ENCODE peak calls at places on chromosomes 2 and 18, in seven cellular contexts. I, X, M, S, L, Y and P are unnamed samples.

GRCh38 chr18:68791801-68792200 is 6.1 kb upstream of the CCDC102B start:
- DNase-seq in L (no peak), X (no peak), Y (no peak), S (no peak), M (no peak), I (no peak), P (no peak)

GRCh38 chr2:113041871-113042270 is 10.8 kb downstream of the IL36B start:
- DNase-seq in I (no peak), L (no peak), M (no peak), S (no peak), Y (no peak), X (no peak), P (no peak)

GRCh38 chr2:215529271-215529670 is 93.4 kb upstream of the FN1 start:
- DNase-seq in Y (no peak), L (no peak), S (no peak), X (no peak), M (no peak), I (no peak), P (no peak)

GRCh38 chr18:11955299-11956029 is 25.8 kb upstream of the IMPA2 start:
- DNase-seq in Y (peak; percentile 20), M (peak; percentile 80), I (no peak), X (no peak), S (peak; percentile 71), L (peak; percentile 80), P (no peak)

GRCh38 chr2:213868526-213868925 is 542.3 kb upstream of the VWC2L start:
- DNase-seq in L (no peak), S (no peak), X (no peak), Y (no peak), M (no peak), I (no peak), P (no peak)

GRCh38 chr2:217974389-217975005 is 28.3 kb downstream of the TNS1 start:
- DNase-seq in M (peak; percentile 22), X (no peak), L (peak; percentile 27), I (no peak), S (no peak), Y (no peak), P (no peak)

GRCh38 chr2:241776336-241777166 is at the start of gene GAL3ST2:
- DNase-seq in S (no peak), L (peak; percentile 42), I (no peak), Y (no peak), X (no peak), M (no peak), P (no peak)

GRCh38 chr2:112185131-112185530 is 46.9 kb downstream of the FBLN7 start:
- DNase-seq in S (no peak), L (no peak), X (no peak), Y (no peak), I (no peak), M (no peak), P (no peak)

GRCh38 chr2:127591221-127591923 is 54.6 kb upstream of the GPR17 start:
- DNase-seq in S (no peak), X (peak; percentile 68), Y (no peak), I (peak; percentile 8), L (peak; percentile 81), M (peak; percentile 67), P (peak; percentile 59)

GRCh38 chr2:163665817-163666216 is 70.0 kb downstream of the FIGN start:
- DNase-seq in S (no peak), Y (no peak), M (no peak), I (no peak), X (no peak), L (no peak), P (no peak)

GRCh38 chr2:59195851-59196250 is 954.7 kb upstream of the FANCL start:
- DNase-seq in S (no peak), M (no peak), Y (no peak), X (no peak), I (no peak), L (no peak), P (no peak)

GRCh38 chr2:46565364-46565763 is 86.0 kb downstream of the TMEM247 start:
- DNase-seq in M (no peak), L (no peak), X (no peak), Y (no peak), I (no peak), S (no peak), P (no peak)

GRCh38 chr2:9095690-9096089 is 92.2 kb upstream of the MBOAT2 start:
- DNase-seq in M (peak; percentile 72), I (no peak), Y (no peak), L (peak; percentile 77), X (no peak), S (no peak), P (no peak)

GRCh38 chr18:6056171-6056932 is 161.0 kb upstream of the TMEM200C start:
- DNase-seq in Y (peak; percentile 18), I (no peak), M (no peak), L (no peak), S (no peak), X (no peak), P (no peak)

GRCh38 chr2:201643216-201643651 is at the start of gene TMEM237:
- DNase-seq in S (no peak), L (peak; percentile 79), Y (no peak), I (no peak), X (no peak), M (no peak), P (peak; percentile 41)

GRCh38 chr2:183232161-183232865 is 108.1 kb downstream of the NUP35 start:
- DNase-seq in Y (no peak), L (no peak), M (no peak), X (no peak), I (no peak), S (no peak), P (no peak)

GRCh38 chr2:54042341-54042740 is 71.5 kb upstream of the PSME4 start:
- DNase-seq in I (no peak), Y (no peak), X (no peak), S (no peak), M (no peak), L (no peak), P (no peak)

GRCh38 chr2:164766217-164766616 is 75.4 kb downstream of the COBLL1 start:
- DNase-seq in M (no peak), I (no peak), Y (no peak), L (no peak), X (no peak), S (no peak), P (no peak)

GRCh38 chr18:12405066-12405465 is 2.7 kb upstream of the PRELID3A start:
- DNase-seq in L (peak; percentile 8), M (no peak), Y (no peak), S (no peak), X (no peak), I (no peak), P (no peak)

GRCh38 chr18:24514439-24514838 is 54.0 kb downstream of the HRH4 start:
- DNase-seq in S (no peak), I (peak; percentile 15), Y (no peak), X (peak; percentile 29), M (no peak), L (no peak), P (no peak)

GRCh38 chr2:144513388-144514100 is 6.4 kb downstream of the ZEB2 start:
- DNase-seq in M (no peak), L (no peak), S (no peak), X (no peak), I (no peak), Y (no peak), P (no peak)

GRCh38 chr18:73948497-73948896 is 199.1 kb downstream of the FBXO15 start:
- DNase-seq in I (no peak), L (no peak), S (no peak), M (no peak), Y (no peak), X (no peak), P (no peak)

GRCh38 chr18:13302611-13303267 is 84.2 kb downstream of the LDLRAD4 start:
- DNase-seq in M (no peak), I (no peak), S (no peak), Y (no peak), L (no peak), X (no peak), P (no peak)

GRCh38 chr18:9404565-9405060 is 70.0 kb downstream of the TWSG1 start:
- DNase-seq in X (no peak), Y (no peak), L (no peak), S (no peak), I (peak; percentile 39), M (peak; percentile 50), P (no peak)

GRCh38 chr2:170369894-170370293 is 191.9 kb downstream of the MYO3B start:
- DNase-seq in M (no peak), I (no peak), X (no peak), Y (no peak), S (no peak), L (no peak), P (no peak)
- TF ChIP-seq CTCF in M (no peak), I (no peak), X (no peak), Y (peak; percentile 9), S (no peak), L (peak; percentile 19), P (peak; percentile 54)

GRCh38 chr2:212147921-212148513 is 390.6 kb downstream of the ERBB4 start:
- DNase-seq in M (no peak), L (no peak), X (no peak), S (no peak), I (no peak), Y (no peak), P (no peak)
- TF ChIP-seq CTCF in M (peak; percentile 6), L (peak; percentile 39), X (no peak), S (peak; percentile 30), I (no peak), Y (peak; percentile 22), P (peak; percentile 62)

GRCh38 chr2:176830362-176830761 is 382.2 kb upstream of the HNRNPA3 start:
- DNase-seq in Y (no peak), I (no peak), M (no peak), S (no peak), X (no peak), L (no peak), P (no peak)
- TF ChIP-seq CTCF in Y (no peak), I (peak; percentile 31), M (no peak), S (no peak), X (peak; percentile 53), L (no peak), P (no peak)

GRCh38 chr2:64019083-64019974 is at the start of gene VPS54:
- DNase-seq in M (peak; percentile 52), X (no peak), Y (no peak), I (no peak), S (no peak), L (peak; percentile 86), P (peak; percentile 54)
- TF ChIP-seq CTCF in M (peak; percentile 33), X (no peak), Y (no peak), I (peak; percentile 9), S (no peak), L (no peak), P (no peak)

GRCh38 chr18:3664563-3665178 is 214.7 kb downstream of the TGIF1 start:
- DNase-seq in X (no peak), I (no peak), M (peak; percentile 48), L (no peak), S (no peak), Y (no peak), P (no peak)
- TF ChIP-seq CTCF in X (no peak), I (peak; percentile 13), M (no peak), L (no peak), S (no peak), Y (no peak), P (peak; percentile 26)

DNA sequence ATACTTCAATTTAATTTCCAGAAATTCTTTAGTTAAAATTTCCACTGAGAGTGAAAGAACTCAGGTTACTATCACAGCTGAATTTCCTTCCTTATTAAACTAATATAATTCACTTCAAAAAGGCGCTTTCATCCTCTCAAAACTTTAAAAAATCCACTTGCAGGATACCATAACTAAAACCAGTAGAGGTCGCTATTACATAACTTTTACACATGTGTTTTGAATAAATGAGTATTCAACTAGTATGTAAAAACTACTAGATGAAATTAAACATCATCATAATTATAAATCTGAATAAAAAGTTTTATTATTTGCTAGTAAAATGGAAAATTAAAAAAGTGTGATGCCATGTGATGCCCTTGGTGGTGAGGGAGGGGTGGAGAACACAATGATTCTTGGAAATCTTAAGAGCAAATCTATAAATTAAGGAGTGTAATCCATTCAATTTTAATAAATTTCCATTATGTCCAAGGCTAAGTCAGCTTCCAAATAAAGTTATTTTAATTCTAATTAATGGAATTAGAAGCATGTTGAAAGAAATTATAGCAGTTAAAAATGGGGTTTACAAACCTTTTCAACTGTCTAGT is 61.4 kb downstream of the SOS1 start:
- DNase-seq in L (no peak), I (peak; percentile 27), X (no peak), S (peak; percentile 10), M (no peak), Y (peak; percentile 18), P (no peak)
- TF ChIP-seq CTCF in L (peak; percentile 77), I (peak; percentile 42), X (peak; percentile 43), S (peak; percentile 49), M (peak; percentile 54), Y (no peak), P (peak; percentile 82)